ENCODE peak calls at places on chromosomes 12 and 14, in eight cellular contexts. One of them, this sample, is unnamed.

GRCh38 chr12:92619730-92620684 is 82.8 kb upstream of the PLEKHG7 start:
- DNase-seq in RWPE2: no peak
- DNase-seq in tibial nerve: no peak
- DNase-seq in ovary: no peak
- DNase-seq in gastrocnemius medialis: no peak
- DNase-seq in lower lobe of right lung: no peak
- DNase-seq in epithelial cell of prostate: no peak
- DNase-seq in CD4-positive, alpha-beta T cell: no peak
- DNase-seq in this sample: no peak

GRCh38 chr14:106848330-106849121 is 1322.1 kb downstream of the TMEM121 start:
- DNase-seq in RWPE2: no peak
- DNase-seq in lower lobe of right lung: no peak
- DNase-seq in tibial nerve: no peak
- DNase-seq in gastrocnemius medialis: no peak
- DNase-seq in ovary: no peak
- DNase-seq in epithelial cell of prostate: peak
- DNase-seq in CD4-positive, alpha-beta T cell: no peak
- DNase-seq in this sample: no peak

GRCh38 chr12:81078469-81079196 is 754 bp downstream of the ACSS3 start:
- DNase-seq in epithelial cell of prostate: peak
- DNase-seq in CD4-positive, alpha-beta T cell: no peak
- DNase-seq in lower lobe of right lung: no peak
- DNase-seq in ovary: peak
- DNase-seq in tibial nerve: peak
- DNase-seq in RWPE2: no peak
- DNase-seq in gastrocnemius medialis: peak
- DNase-seq in this sample: no peak

GRCh38 chr12:93378373-93379310 is 917 bp downstream of the NUDT4 start:
- DNase-seq in CD4-positive, alpha-beta T cell: peak
- DNase-seq in ovary: peak
- DNase-seq in RWPE2: no peak
- DNase-seq in lower lobe of right lung: peak
- DNase-seq in epithelial cell of prostate: no peak
- DNase-seq in tibial nerve: peak
- DNase-seq in gastrocnemius medialis: peak
- DNase-seq in this sample: peak

GRCh38 chr12:43337571-43338497 is 214.2 kb downstream of the ADAMTS20 start:
- DNase-seq in tibial nerve: no peak
- DNase-seq in ovary: no peak
- DNase-seq in RWPE2: no peak
- DNase-seq in CD4-positive, alpha-beta T cell: no peak
- DNase-seq in epithelial cell of prostate: no peak
- DNase-seq in gastrocnemius medialis: no peak
- DNase-seq in lower lobe of right lung: no peak
- DNase-seq in this sample: no peak

GRCh38 chr14:28294834-28295440 is 471.6 kb upstream of the FOXG1 start:
- DNase-seq in RWPE2: no peak
- DNase-seq in gastrocnemius medialis: no peak
- DNase-seq in lower lobe of right lung: no peak
- DNase-seq in CD4-positive, alpha-beta T cell: no peak
- DNase-seq in epithelial cell of prostate: no peak
- DNase-seq in tibial nerve: no peak
- DNase-seq in ovary: no peak
- DNase-seq in this sample: no peak

GRCh38 chr14:38500125-38500524 is 244.2 kb upstream of the CLEC14A start:
- DNase-seq in tibial nerve: no peak
- DNase-seq in ovary: no peak
- DNase-seq in lower lobe of right lung: no peak
- DNase-seq in epithelial cell of prostate: no peak
- DNase-seq in CD4-positive, alpha-beta T cell: no peak
- DNase-seq in RWPE2: no peak
- DNase-seq in gastrocnemius medialis: no peak
- DNase-seq in this sample: no peak

GRCh38 chr12:98127854-98128253 is 387.5 kb upstream of the TMPO start:
- DNase-seq in ovary: no peak
- DNase-seq in epithelial cell of prostate: no peak
- DNase-seq in lower lobe of right lung: no peak
- DNase-seq in RWPE2: no peak
- DNase-seq in gastrocnemius medialis: no peak
- DNase-seq in tibial nerve: no peak
- DNase-seq in CD4-positive, alpha-beta T cell: no peak
- DNase-seq in this sample: no peak

GRCh38 chr14:103748539-103748867 is 32.9 kb downstream of the ZFYVE21 start:
- DNase-seq in CD4-positive, alpha-beta T cell: peak
- DNase-seq in RWPE2: no peak
- DNase-seq in lower lobe of right lung: no peak
- DNase-seq in tibial nerve: no peak
- DNase-seq in gastrocnemius medialis: no peak
- DNase-seq in epithelial cell of prostate: no peak
- DNase-seq in ovary: no peak
- DNase-seq in this sample: no peak

GRCh38 chr12:43338848-43339526 is 213.0 kb downstream of the ADAMTS20 start:
- DNase-seq in tibial nerve: peak
- DNase-seq in RWPE2: no peak
- DNase-seq in CD4-positive, alpha-beta T cell: no peak
- DNase-seq in ovary: no peak
- DNase-seq in gastrocnemius medialis: no peak
- DNase-seq in epithelial cell of prostate: no peak
- DNase-seq in lower lobe of right lung: no peak
- DNase-seq in this sample: no peak

GRCh38 chr12:4272976-4273650 is 449 bp upstream of the CCND2 start:
- DNase-seq in tibial nerve: no peak
- DNase-seq in RWPE2: no peak
- DNase-seq in ovary: no peak
- DNase-seq in epithelial cell of prostate: no peak
- DNase-seq in CD4-positive, alpha-beta T cell: no peak
- DNase-seq in lower lobe of right lung: no peak
- DNase-seq in gastrocnemius medialis: no peak
- DNase-seq in this sample: no peak

GRCh38 chr12:5085896-5086295 is 42.2 kb downstream of the KCNA5 start:
- DNase-seq in RWPE2: no peak
- DNase-seq in CD4-positive, alpha-beta T cell: no peak
- DNase-seq in gastrocnemius medialis: no peak
- DNase-seq in epithelial cell of prostate: peak
- DNase-seq in ovary: no peak
- DNase-seq in tibial nerve: no peak
- DNase-seq in lower lobe of right lung: no peak
- DNase-seq in this sample: no peak

GRCh38 chr14:28101992-28102391 is 664.6 kb upstream of the FOXG1 start:
- DNase-seq in epithelial cell of prostate: no peak
- DNase-seq in ovary: no peak
- DNase-seq in RWPE2: no peak
- DNase-seq in lower lobe of right lung: no peak
- DNase-seq in gastrocnemius medialis: no peak
- DNase-seq in CD4-positive, alpha-beta T cell: no peak
- DNase-seq in tibial nerve: no peak
- DNase-seq in this sample: no peak

GRCh38 chr12:110112335-110112660 is 11.9 kb upstream of the IFT81 start:
- DNase-seq in lower lobe of right lung: no peak
- DNase-seq in CD4-positive, alpha-beta T cell: no peak
- DNase-seq in RWPE2: no peak
- DNase-seq in tibial nerve: no peak
- DNase-seq in ovary: no peak
- DNase-seq in epithelial cell of prostate: no peak
- DNase-seq in gastrocnemius medialis: no peak
- DNase-seq in this sample: no peak
- H3K27ac ChIP-seq in lower lobe of right lung: no peak
- H3K27ac ChIP-seq in CD4-positive, alpha-beta T cell: no peak
- H3K27ac ChIP-seq in RWPE2: no peak
- H3K27ac ChIP-seq in tibial nerve: peak
- H3K27ac ChIP-seq in ovary: no peak
- H3K27ac ChIP-seq in epithelial cell of prostate: no peak
- H3K27ac ChIP-seq in gastrocnemius medialis: no peak
- H3K27ac ChIP-seq in this sample: no peak

GRCh38 chr12:110844551-110845395 is 2.0 kb upstream of the CCDC63 start:
- DNase-seq in epithelial cell of prostate: no peak
- DNase-seq in RWPE2: no peak
- DNase-seq in CD4-positive, alpha-beta T cell: no peak
- DNase-seq in lower lobe of right lung: no peak
- DNase-seq in gastrocnemius medialis: peak
- DNase-seq in tibial nerve: no peak
- DNase-seq in ovary: no peak
- DNase-seq in this sample: peak
- H3K27ac ChIP-seq in epithelial cell of prostate: no peak
- H3K27ac ChIP-seq in RWPE2: no peak
- H3K27ac ChIP-seq in CD4-positive, alpha-beta T cell: no peak
- H3K27ac ChIP-seq in lower lobe of right lung: no peak
- H3K27ac ChIP-seq in gastrocnemius medialis: peak
- H3K27ac ChIP-seq in tibial nerve: no peak
- H3K27ac ChIP-seq in ovary: no peak
- H3K27ac ChIP-seq in this sample: no peak

GRCh38 chr14:67270354-67270753 is 29.1 kb downstream of the PALS1 start:
- DNase-seq in tibial nerve: no peak
- DNase-seq in RWPE2: no peak
- DNase-seq in gastrocnemius medialis: no peak
- DNase-seq in lower lobe of right lung: no peak
- DNase-seq in CD4-positive, alpha-beta T cell: no peak
- DNase-seq in epithelial cell of prostate: no peak
- DNase-seq in ovary: no peak
- DNase-seq in this sample: no peak
- H3K27ac ChIP-seq in tibial nerve: peak
- H3K27ac ChIP-seq in RWPE2: no peak
- H3K27ac ChIP-seq in gastrocnemius medialis: no peak
- H3K27ac ChIP-seq in lower lobe of right lung: peak
- H3K27ac ChIP-seq in CD4-positive, alpha-beta T cell: no peak
- H3K27ac ChIP-seq in epithelial cell of prostate: no peak
- H3K27ac ChIP-seq in ovary: no peak
- H3K27ac ChIP-seq in this sample: peak

GRCh38 chr12:12178545-12178944 is 88.3 kb downstream of the LRP6 start:
- DNase-seq in RWPE2: no peak
- DNase-seq in ovary: no peak
- DNase-seq in epithelial cell of prostate: no peak
- DNase-seq in gastrocnemius medialis: no peak
- DNase-seq in tibial nerve: no peak
- DNase-seq in CD4-positive, alpha-beta T cell: no peak
- DNase-seq in lower lobe of right lung: no peak
- DNase-seq in this sample: no peak

GRCh38 chr12:12181516-12181915 is 85.3 kb downstream of the LRP6 start:
- DNase-seq in epithelial cell of prostate: no peak
- DNase-seq in RWPE2: no peak
- DNase-seq in ovary: no peak
- DNase-seq in tibial nerve: no peak
- DNase-seq in lower lobe of right lung: no peak
- DNase-seq in gastrocnemius medialis: no peak
- DNase-seq in CD4-positive, alpha-beta T cell: no peak
- DNase-seq in this sample: no peak

GRCh38 chr12:12180136-12180535 is 86.7 kb downstream of the LRP6 start:
- DNase-seq in gastrocnemius medialis: no peak
- DNase-seq in RWPE2: no peak
- DNase-seq in lower lobe of right lung: no peak
- DNase-seq in tibial nerve: no peak
- DNase-seq in ovary: no peak
- DNase-seq in CD4-positive, alpha-beta T cell: no peak
- DNase-seq in epithelial cell of prostate: no peak
- DNase-seq in this sample: no peak

GRCh38 chr12:12182926-12183325 is 83.9 kb downstream of the LRP6 start:
- DNase-seq in lower lobe of right lung: no peak
- DNase-seq in ovary: no peak
- DNase-seq in epithelial cell of prostate: no peak
- DNase-seq in gastrocnemius medialis: no peak
- DNase-seq in tibial nerve: no peak
- DNase-seq in CD4-positive, alpha-beta T cell: no peak
- DNase-seq in RWPE2: no peak
- DNase-seq in this sample: no peak

GRCh38 chr12:12180575-12180974 is 86.3 kb downstream of the LRP6 start:
- DNase-seq in tibial nerve: no peak
- DNase-seq in CD4-positive, alpha-beta T cell: no peak
- DNase-seq in RWPE2: no peak
- DNase-seq in ovary: no peak
- DNase-seq in epithelial cell of prostate: no peak
- DNase-seq in lower lobe of right lung: no peak
- DNase-seq in gastrocnemius medialis: no peak
- DNase-seq in this sample: no peak
- H3K27ac ChIP-seq in tibial nerve: no peak
- H3K27ac ChIP-seq in CD4-positive, alpha-beta T cell: no peak
- H3K27ac ChIP-seq in RWPE2: no peak
- H3K27ac ChIP-seq in ovary: no peak
- H3K27ac ChIP-seq in epithelial cell of prostate: no peak
- H3K27ac ChIP-seq in lower lobe of right lung: no peak
- H3K27ac ChIP-seq in gastrocnemius medialis: no peak
- H3K27ac ChIP-seq in this sample: no peak

DNA sequence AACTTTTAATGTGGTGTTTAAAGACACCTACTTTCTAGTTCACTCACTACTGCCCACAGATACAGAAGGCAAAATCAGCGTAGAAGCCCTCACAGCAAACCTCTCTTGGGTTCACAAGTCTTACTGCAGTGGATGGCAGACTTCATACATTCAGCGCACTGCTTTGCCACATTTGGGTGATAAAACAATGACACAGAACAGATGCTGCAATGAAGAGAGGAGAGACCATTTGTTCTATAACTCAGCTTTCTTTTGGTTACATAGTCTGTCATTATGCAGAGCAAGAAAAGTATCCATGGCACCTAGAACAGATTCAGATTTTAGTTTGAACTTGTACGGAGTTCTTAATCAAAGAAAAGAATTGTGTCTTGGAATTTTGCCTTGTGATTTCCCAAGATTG is 459.0 kb downstream of the BCAT1 start:
- DNase-seq in epithelial cell of prostate: no peak
- DNase-seq in RWPE2: no peak
- DNase-seq in ovary: no peak
- DNase-seq in lower lobe of right lung: no peak
- DNase-seq in gastrocnemius medialis: no peak
- DNase-seq in CD4-positive, alpha-beta T cell: no peak
- DNase-seq in tibial nerve: no peak
- DNase-seq in this sample: no peak
- H3K27ac ChIP-seq in epithelial cell of prostate: no peak
- H3K27ac ChIP-seq in RWPE2: no peak
- H3K27ac ChIP-seq in ovary: no peak
- H3K27ac ChIP-seq in lower lobe of right lung: no peak
- H3K27ac ChIP-seq in gastrocnemius medialis: no peak
- H3K27ac ChIP-seq in CD4-positive, alpha-beta T cell: no peak
- H3K27ac ChIP-seq in tibial nerve: no peak
- H3K27ac ChIP-seq in this sample: no peak

GRCh38 chr14:90439874-90440442 is 43.1 kb downstream of the CALM1 start:
- DNase-seq in epithelial cell of prostate: no peak
- DNase-seq in ovary: no peak
- DNase-seq in CD4-positive, alpha-beta T cell: no peak
- DNase-seq in RWPE2: no peak
- DNase-seq in lower lobe of right lung: no peak
- DNase-seq in gastrocnemius medialis: no peak
- DNase-seq in tibial nerve: no peak
- DNase-seq in this sample: no peak
- H3K27ac ChIP-seq in epithelial cell of prostate: peak
- H3K27ac ChIP-seq in ovary: no peak
- H3K27ac ChIP-seq in CD4-positive, alpha-beta T cell: no peak
- H3K27ac ChIP-seq in RWPE2: no peak
- H3K27ac ChIP-seq in lower lobe of right lung: no peak
- H3K27ac ChIP-seq in gastrocnemius medialis: no peak
- H3K27ac ChIP-seq in tibial nerve: no peak
- H3K27ac ChIP-seq in this sample: no peak

GRCh38 chr12:57461326-57461903 is 1.8 kb downstream of the GLI1 start:
- DNase-seq in tibial nerve: peak
- DNase-seq in epithelial cell of prostate: no peak
- DNase-seq in CD4-positive, alpha-beta T cell: no peak
- DNase-seq in RWPE2: no peak
- DNase-seq in gastrocnemius medialis: no peak
- DNase-seq in lower lobe of right lung: no peak
- DNase-seq in ovary: peak
- DNase-seq in this sample: peak
- H3K27ac ChIP-seq in tibial nerve: peak
- H3K27ac ChIP-seq in epithelial cell of prostate: peak
- H3K27ac ChIP-seq in CD4-positive, alpha-beta T cell: no peak
- H3K27ac ChIP-seq in RWPE2: peak
- H3K27ac ChIP-seq in gastrocnemius medialis: peak
- H3K27ac ChIP-seq in lower lobe of right lung: peak
- H3K27ac ChIP-seq in ovary: peak
- H3K27ac ChIP-seq in this sample: no peak

This sample was measured in psoas muscle.